ENCODE peak calls at places on chromosome 14, in four cellular contexts. Z is K562, F is SK-N-SH, O is GM12878. I is an unnamed sample.

GRCh38 chr14:63717704-63718103 is 10.2 kb downstream of the SGPP1 start:
- DNase-seq in Z (no peak), F (peak; percentile 22), O (no peak), I (no peak)

GRCh38 chr14:33669111-33669510 is 281.8 kb downstream of the EGLN3 start:
- DNase-seq in Z (no peak), F (no peak), O (no peak), I (no peak)

GRCh38 chr14:50062438-50063039 is 53.8 kb downstream of the VCPKMT start:
- DNase-seq in Z (peak; percentile 82), F (peak; percentile 55), O (peak; percentile 71), I (no peak)

GRCh38 chr14:99707921-99708320 is 23.8 kb downstream of the CYP46A1 start:
- DNase-seq in Z (no peak), F (no peak), O (no peak), I (no peak)

GRCh38 chr14:36510078-36510799 is 9.8 kb downstream of the NKX2-1 start:
- DNase-seq in Z (no peak), F (peak; percentile 2), O (no peak), I (no peak)

GRCh38 chr14:93655078-93655750 is 133.1 kb downstream of the PRIMA1 start:
- DNase-seq in Z (peak; percentile 27), F (peak; percentile 56), O (peak; percentile 3), I (no peak)

GRCh38 chr14:93994919-93995682 is 2.0 kb upstream of the CCDC197 start:
- DNase-seq in Z (no peak), F (no peak), O (no peak), I (no peak)

GRCh38 chr14:66105819-66106218 is 380.4 kb upstream of the CCDC196 start:
- DNase-seq in Z (no peak), F (no peak), O (no peak), I (no peak)

GRCh38 chr14:87630808-87631207 is 362.2 kb downstream of the GALC start:
- DNase-seq in Z (no peak), F (no peak), O (no peak), I (no peak)

GRCh38 chr14:95524706-95525512 is 8.5 kb upstream of the SYNE3 start:
- DNase-seq in Z (no peak), F (no peak), O (no peak), I (no peak)

GRCh38 chr14:100159865-100160533 is 554 bp upstream of the DEGS2 start:
- DNase-seq in Z (no peak), F (no peak), O (no peak), I (no peak)

GRCh38 chr14:71619472-71619871 is 312.8 kb upstream of the RGS6 start:
- DNase-seq in Z (no peak), F (no peak), O (no peak), I (no peak)

GRCh38 chr14:63362305-63362914 is 43.7 kb upstream of the GPHB5 start:
- DNase-seq in Z (no peak), F (no peak), O (no peak), I (no peak)

DNA sequence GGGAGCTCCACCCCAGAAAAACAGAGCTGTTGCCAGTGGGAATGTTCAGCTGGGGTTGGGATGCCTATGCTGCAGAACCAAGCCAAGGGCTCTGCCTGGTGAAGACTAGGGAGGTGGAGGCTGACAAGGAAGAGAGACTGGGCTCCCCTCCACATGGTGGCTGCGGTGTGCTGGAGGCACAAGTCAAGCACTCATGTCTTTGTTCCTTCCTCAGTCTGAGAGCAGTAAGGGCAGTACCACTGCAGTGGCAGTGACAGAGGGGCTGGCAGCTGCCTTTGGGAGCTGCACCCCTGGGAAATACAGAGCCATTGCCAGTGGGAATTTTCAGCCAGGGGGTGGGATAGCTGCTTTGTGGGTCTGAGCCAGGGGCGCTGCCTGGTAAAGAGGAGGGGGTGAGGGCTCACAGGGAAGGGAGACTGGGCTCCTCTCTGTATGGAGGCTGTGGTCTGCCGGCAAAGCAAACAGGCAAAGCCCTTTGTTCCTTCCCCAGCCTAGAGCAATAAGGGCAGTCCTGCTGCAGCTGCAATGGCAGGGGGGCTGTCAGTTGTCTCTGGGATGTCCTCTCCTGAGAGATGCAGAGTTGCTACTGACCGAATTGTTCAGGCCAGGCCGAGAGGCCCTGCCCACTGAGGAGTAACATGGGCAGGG is 255.9 kb downstream of the RAD51B start:
- DNase-seq in Z (no peak), F (no peak), O (no peak), I (no peak)
- TF ChIP-seq NRF1 in Z (no peak), F (no peak), O (no peak), I (no peak)

GRCh38 chr14:52607061-52607460 is 54.4 kb downstream of the GPR137C start:
- DNase-seq in Z (no peak), F (no peak), O (no peak), I (no peak)
- TF ChIP-seq NRF1 in Z (no peak), F (no peak), O (no peak), I (no peak)

GRCh38 chr14:44530482-44530881 is 23.4 kb upstream of the FSCB start:
- DNase-seq in Z (no peak), F (no peak), O (no peak), I (no peak)

GRCh38 chr14:44528180-44528579 is 21.1 kb upstream of the FSCB start:
- DNase-seq in Z (no peak), F (no peak), O (no peak), I (no peak)

GRCh38 chr14:44531648-44532047 is 24.6 kb upstream of the FSCB start:
- DNase-seq in Z (no peak), F (no peak), O (no peak), I (no peak)

DNA sequence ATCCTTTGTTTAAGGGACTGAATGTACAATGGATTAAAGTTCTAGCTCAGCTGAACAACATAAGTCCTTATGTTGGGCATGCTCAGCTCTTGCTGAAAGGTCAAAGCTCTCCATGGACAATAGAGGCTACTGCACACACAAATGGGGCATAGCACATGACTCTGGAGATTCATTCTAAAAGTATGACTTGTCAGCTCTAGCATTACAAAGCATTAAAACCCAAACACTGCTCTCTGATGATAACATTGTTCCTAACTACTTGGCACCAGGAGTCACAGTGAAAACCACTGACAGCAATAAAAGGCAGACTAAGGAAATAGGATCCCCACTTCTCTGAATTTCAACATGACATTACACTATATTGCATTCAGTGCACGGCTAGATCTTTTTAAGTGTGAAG is 21.9 kb upstream of the FSCB start:
- DNase-seq in Z (no peak), F (no peak), O (no peak), I (no peak)
- TF ChIP-seq NRF1 in Z (no peak), F (no peak), O (no peak), I (no peak)

DNA sequence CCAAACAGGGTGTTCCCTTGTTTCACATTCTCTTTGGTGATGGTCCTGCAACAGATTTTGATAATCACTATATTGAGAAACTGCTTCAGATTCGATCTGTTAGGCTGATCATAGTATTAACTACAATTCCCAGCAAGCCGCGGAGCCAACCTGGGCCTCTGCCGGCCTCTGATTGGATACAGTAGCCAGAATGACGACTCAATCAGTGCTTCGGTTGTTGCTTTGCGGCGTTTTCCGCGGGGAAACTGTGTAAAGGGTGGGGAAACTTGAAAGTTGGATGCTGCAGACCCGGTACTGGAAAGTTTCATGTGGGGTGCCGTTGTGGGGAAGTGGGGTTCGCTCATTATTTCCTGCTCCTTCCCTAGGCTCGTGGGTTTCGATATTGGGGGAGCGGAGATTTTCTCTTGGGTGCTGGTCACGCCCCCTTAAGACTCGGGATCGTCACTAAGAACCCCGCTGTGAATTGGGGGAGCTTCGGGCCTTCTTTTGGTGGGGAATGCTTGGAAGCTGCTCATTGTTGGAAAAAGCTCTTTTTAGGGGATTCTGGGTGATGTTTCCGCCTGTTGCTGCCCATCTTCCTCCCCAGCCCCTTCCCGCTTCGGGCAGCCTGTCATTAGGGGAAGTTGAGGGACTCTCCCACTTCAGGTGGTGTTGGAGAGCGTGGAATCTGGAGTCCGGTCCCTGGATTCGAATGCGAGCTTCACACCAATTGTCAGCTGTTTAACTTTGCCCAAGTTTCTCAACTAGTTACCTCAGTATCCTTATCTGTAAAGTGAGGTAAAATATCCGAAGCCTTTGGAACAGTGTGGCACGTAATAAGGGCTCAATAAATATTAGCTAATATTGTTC is at the start of gene RAD51B:
- DNase-seq in Z (peak; percentile 86), F (peak; percentile 82), O (peak; percentile 77), I (peak; percentile 91)
- TF ChIP-seq NRF1 in Z (no peak), F (no peak), O (no peak), I (no peak)

GRCh38 chr14:54699087-54699530 is 132.2 kb downstream of the SAMD4A start:
- DNase-seq in Z (no peak), F (no peak), O (no peak), I (no peak)
- TF ChIP-seq NRF1 in Z (no peak), F (no peak), O (no peak), I (no peak)

I was measured in H1.